ENCODE peak calls at places on chromosomes 13 and 19, in eight cellular contexts. D is upper lobe of right lung, A is A549, B is BJ, K is stomach, Y is T-helper 17 cell, W is uterus, E is occipital lobe. Z is an unnamed sample.

GRCh38 chr19:16405797-16406196 is 66.0 kb downstream of the EPS15L1 start:
- DNase-seq in D (no peak), A (no peak), B (no peak), K (no peak), Y (no peak), W (no peak), E (no peak), Z (no peak)

GRCh38 chr13:27170521-27171243 is 929 bp downstream of the USP12 start:
- DNase-seq in D (peak), A (peak), B (no peak), K (peak), Y (peak), W (peak), E (peak), Z (no peak)

GRCh38 chr19:56822755-56823154 is 17.8 kb downstream of the PEG3 start:
- DNase-seq in D (no peak), A (no peak), B (no peak), K (no peak), Y (no peak), W (no peak), E (no peak), Z (no peak)

GRCh38 chr19:45507864-45508680 is 793 bp downstream of the VASP start:
- DNase-seq in D (peak), A (no peak), B (no peak), K (peak), Y (no peak), W (peak), E (no peak), Z (no peak)

GRCh38 chr13:81275666-81276258 is 934.8 kb upstream of the SPRY2 start:
- DNase-seq in D (no peak), A (no peak), B (no peak), K (no peak), Y (no peak), W (no peak), E (no peak), Z (no peak)

GRCh38 chr19:752652-753517 is 2.0 kb downstream of the MISP start:
- DNase-seq in D (peak), A (peak), B (peak), K (peak), Y (no peak), W (no peak), E (no peak), Z (no peak)

GRCh38 chr19:9702186-9702585 is 27.3 kb upstream of the ZNF562 start:
- DNase-seq in D (no peak), A (no peak), B (no peak), K (no peak), Y (no peak), W (no peak), E (no peak), Z (no peak)

GRCh38 chr13:50421457-50422130 is 406.4 kb downstream of the KCNRG start:
- DNase-seq in D (no peak), A (no peak), B (no peak), K (no peak), Y (no peak), W (no peak), E (no peak), Z (no peak)

GRCh38 chr13:106599875-106600797 is 32.2 kb upstream of the ARGLU1 start:
- DNase-seq in D (no peak), A (no peak), B (peak), K (no peak), Y (no peak), W (no peak), E (no peak), Z (no peak)

GRCh38 chr19:47240996-47241918 is 10.3 kb upstream of the BBC3 start:
- DNase-seq in D (peak), A (peak), B (no peak), K (peak), Y (peak), W (peak), E (peak), Z (peak)

GRCh38 chr19:33199441-33200265 is 5.5 kb downstream of the LRP3 start:
- DNase-seq in D (no peak), A (no peak), B (no peak), K (no peak), Y (no peak), W (no peak), E (no peak), Z (no peak)

GRCh38 chr19:38683393-38684077 is 36.1 kb downstream of the ACTN4 start:
- DNase-seq in D (peak), A (peak), B (no peak), K (peak), Y (peak), W (peak), E (peak), Z (peak)

GRCh38 chr13:19618925-19619324 is 14.5 kb upstream of the MPHOSPH8 start:
- DNase-seq in D (no peak), A (no peak), B (no peak), K (no peak), Y (no peak), W (no peak), E (no peak), Z (peak)

GRCh38 chr19:54352041-54352440 is 12.7 kb downstream of the LAIR1 start:
- DNase-seq in D (peak), A (no peak), B (no peak), K (no peak), Y (no peak), W (no peak), E (no peak), Z (peak)

GRCh38 chr19:53874384-53874995 is 6.8 kb downstream of the MYADM start:
- DNase-seq in D (no peak), A (no peak), B (no peak), K (no peak), Y (no peak), W (no peak), E (no peak), Z (no peak)

GRCh38 chr19:33646306-33646705 is 24.6 kb downstream of the CHST8 start:
- DNase-seq in D (no peak), A (no peak), B (no peak), K (no peak), Y (no peak), W (no peak), E (no peak), Z (peak)

GRCh38 chr13:74194856-74195255 is 60.7 kb upstream of the KLF12 start:
- DNase-seq in D (no peak), A (no peak), B (no peak), K (no peak), Y (no peak), W (no peak), E (no peak), Z (no peak)

GRCh38 chr19:11142528-11143171 is 12.9 kb downstream of the SPC24 start:
- DNase-seq in D (peak), A (peak), B (peak), K (peak), Y (no peak), W (peak), E (peak), Z (no peak)

GRCh38 chr13:45055198-45055901 is 65.0 kb upstream of the GTF2F2 start:
- DNase-seq in D (no peak), A (peak), B (peak), K (no peak), Y (no peak), W (peak), E (peak), Z (no peak)

GRCh38 chr19:53977429-53977990 is 13.9 kb upstream of the CACNG6 start:
- DNase-seq in D (no peak), A (peak), B (peak), K (peak), Y (peak), W (peak), E (peak), Z (peak)

GRCh38 chr13:47220453-47221150 is 323.7 kb upstream of the HTR2A start:
- DNase-seq in D (no peak), A (no peak), B (no peak), K (no peak), Y (no peak), W (no peak), E (no peak), Z (no peak)

GRCh38 chr13:113327391-113327765 is 30.3 kb downstream of the LAMP1 start:
- DNase-seq in D (no peak), A (no peak), B (no peak), K (no peak), Y (no peak), W (no peak), E (no peak), Z (no peak)

GRCh38 chr13:32600891-32601290 is 14.6 kb downstream of the PDS5B start:
- DNase-seq in D (no peak), A (no peak), B (no peak), K (no peak), Y (no peak), W (no peak), E (no peak), Z (no peak)

GRCh38 chr13:43348397-43348796 is 325.0 kb downstream of the DNAJC15 start:
- DNase-seq in D (no peak), A (no peak), B (no peak), K (no peak), Y (no peak), W (no peak), E (no peak), Z (peak)

GRCh38 chr13:79861731-79862130 is 380.8 kb downstream of the NDFIP2 start:
- DNase-seq in D (no peak), A (no peak), B (no peak), K (peak), Y (no peak), W (no peak), E (no peak), Z (no peak)

GRCh38 chr13:110246530-110246929 is 60.4 kb downstream of the COL4A1 start:
- DNase-seq in D (no peak), A (no peak), B (no peak), K (no peak), Y (no peak), W (peak), E (no peak), Z (no peak)

GRCh38 chr13:44084146-44084545 is 204.4 kb downstream of the LACC1 start:
- DNase-seq in D (no peak), A (no peak), B (no peak), K (no peak), Y (no peak), W (no peak), E (no peak), Z (no peak)

GRCh38 chr13:44715287-44716224 is 139.4 kb upstream of the TSC22D1 start:
- DNase-seq in D (no peak), A (no peak), B (no peak), K (no peak), Y (no peak), W (no peak), E (no peak), Z (no peak)

GRCh38 chr13:75061909-75062308 is 420.1 kb downstream of the TBC1D4 start:
- DNase-seq in D (no peak), A (no peak), B (no peak), K (no peak), Y (no peak), W (no peak), E (no peak), Z (no peak)

GRCh38 chr13:111480976-111481375 is 160.5 kb downstream of the TEX29 start:
- DNase-seq in D (peak), A (no peak), B (no peak), K (peak), Y (no peak), W (no peak), E (no peak), Z (no peak)

GRCh38 chr19:43777163-43777700 is 3.5 kb downstream of the KCNN4 start:
- DNase-seq in D (no peak), A (peak), B (no peak), K (no peak), Y (no peak), W (no peak), E (no peak), Z (no peak)

GRCh38 chr19:50639121-50640112 is at the start of gene SYT3:
- DNase-seq in D (peak), A (peak), B (no peak), K (peak), Y (peak), W (peak), E (peak), Z (peak)

GRCh38 chr13:112637017-112637801 is 49.3 kb upstream of the TUBGCP3 start:
- DNase-seq in D (peak), A (no peak), B (no peak), K (no peak), Y (no peak), W (no peak), E (no peak), Z (no peak)